ENCODE peak calls at places on chromosomes 13 and 19, in nine cellular contexts. Z, E, V, K, W, P, L, I and R are unnamed samples.
A peak's percentile ranks its signal among the peaks of the same experiment; 100 is the strongest.

GRCh38 chr13:113029487-113030258 is 60.7 kb downstream of the MCF2L start:
- DNase-seq in K (peak; percentile 6), E (no peak), L (no peak), I (no peak), P (peak; percentile 18), V (no peak), Z (no peak), W (peak; percentile 74), R (no peak)

GRCh38 chr13:52405767-52406494 is at the start of gene THSD1:
- DNase-seq in Z (no peak), E (peak; percentile 52), V (peak; percentile 94), L (peak; percentile 28), I (peak; percentile 47), W (peak; percentile 93), K (peak; percentile 3), P (no peak), R (peak; percentile 88)

GRCh38 chr19:16157601-16158000 is 14.1 kb downstream of the HSH2D start:
- DNase-seq in P (no peak), E (no peak), L (no peak), Z (no peak), W (no peak), V (no peak), I (no peak), K (no peak), R (no peak)

GRCh38 chr19:35860818-35861639 is 4.3 kb downstream of the KIRREL2 start:
- DNase-seq in E (no peak), L (no peak), I (no peak), P (no peak), V (peak; percentile 85), W (no peak), K (no peak), Z (no peak), R (no peak)

GRCh38 chr13:65336916-65337315 is 1893.2 kb downstream of the PCDH9 start:
- DNase-seq in L (peak; percentile 91), V (no peak), Z (no peak), P (no peak), W (no peak), I (no peak), E (no peak), K (no peak), R (no peak)

GRCh38 chr13:78598382-78598781 is 5.0 kb downstream of the POU4F1 start:
- DNase-seq in K (no peak), I (no peak), V (no peak), Z (no peak), W (no peak), P (no peak), E (no peak), L (no peak), R (no peak)

GRCh38 chr13:95391325-95391724 is 90.1 kb upstream of the ABCC4 start:
- DNase-seq in Z (no peak), V (no peak), I (no peak), K (no peak), E (no peak), L (no peak), P (no peak), W (no peak), R (no peak)

GRCh38 chr19:47284324-47284899 is 9.7 kb downstream of the INAFM1 start:
- DNase-seq in Z (peak; percentile 56), W (no peak), E (no peak), P (peak; percentile 54), L (peak; percentile 58), K (peak; percentile 48), V (peak; percentile 79), I (no peak), R (no peak)

GRCh38 chr19:40213882-40214570 is 4.2 kb downstream of the TTC9B start:
- DNase-seq in Z (no peak), E (no peak), V (peak; percentile 85), W (peak; percentile 53), P (no peak), L (no peak), K (no peak), I (no peak), R (no peak)

GRCh38 chr13:47679391-47679790 is 321.7 kb downstream of the SUCLA2 start:
- DNase-seq in K (no peak), Z (no peak), I (no peak), L (peak; percentile 71), W (no peak), V (no peak), E (no peak), P (no peak), R (no peak)

GRCh38 chr13:76764429-76764828 is 121.8 kb downstream of the KCTD12 start:
- DNase-seq in Z (no peak), E (peak; percentile 32), W (peak; percentile 74), P (no peak), V (no peak), L (peak; percentile 24), K (no peak), I (peak; percentile 80), R (peak; percentile 83)

GRCh38 chr19:13817615-13818371 is 22.6 kb downstream of the ZSWIM4 start:
- DNase-seq in E (no peak), W (peak; percentile 79), V (peak; percentile 90), Z (no peak), L (no peak), P (no peak), K (no peak), I (no peak), R (peak; percentile 39)

GRCh38 chr13:45393941-45394570 is 24.1 kb downstream of the SLC25A30 start:
- DNase-seq in L (peak; percentile 64), Z (peak; percentile 61), I (no peak), V (peak; percentile 87), E (no peak), K (no peak), P (no peak), W (no peak), R (peak; percentile 43)

GRCh38 chr19:12721656-12722565 is 1.8 kb downstream of the TNPO2 start:
- DNase-seq in P (peak; percentile 57), V (peak; percentile 98), W (peak; percentile 90), E (peak; percentile 75), Z (peak; percentile 52), I (peak; percentile 68), L (peak; percentile 78), K (peak; percentile 3), R (peak; percentile 72)